ENCODE peak calls at places on chromosome 10, in eight cellular contexts. L is upper lobe of right lung; Z is BJ; W is CD8-positive, alpha-beta T cell; V is foreskin fibroblast; G is Peyer's patch; E is lower leg skin; F is BE2C. I is an unnamed sample.

GRCh38 chr10:79243211-79244067 is 103.8 kb upstream of the PPIF start:
- DNase-seq in L (peak), Z (no peak), W (peak), V (peak), G (no peak), E (no peak), F (peak), I (peak)

GRCh38 chr10:10092581-10092980 is 925.1 kb upstream of the CELF2 start:
- DNase-seq in L (no peak), Z (peak), W (no peak), V (peak), G (no peak), E (peak), F (no peak), I (no peak)

GRCh38 chr10:35447693-35448407 is 111.5 kb downstream of the CCNY start:
- DNase-seq in L (no peak), Z (no peak), W (peak), V (peak), G (no peak), E (no peak), F (peak), I (no peak)

GRCh38 chr10:127020260-127020659 is 115.0 kb downstream of the DOCK1 start:
- DNase-seq in L (no peak), Z (no peak), W (no peak), V (no peak), G (no peak), E (no peak), F (no peak), I (no peak)

GRCh38 chr10:72087392-72087968 is 871 bp downstream of the SPOCK2 start:
- DNase-seq in L (no peak), Z (no peak), W (peak), V (no peak), G (no peak), E (no peak), F (no peak), I (no peak)

GRCh38 chr10:107013258-107014001 is 151.1 kb downstream of the SORCS1 start:
- DNase-seq in L (no peak), Z (no peak), W (no peak), V (no peak), G (no peak), E (no peak), F (no peak), I (no peak)

GRCh38 chr10:30176776-30177533 is 117.6 kb upstream of the JCAD start:
- DNase-seq in L (no peak), Z (no peak), W (no peak), V (no peak), G (no peak), E (no peak), F (no peak), I (no peak)

GRCh38 chr10:114387784-114388183 is 16.5 kb downstream of the AFAP1L2 start:
- DNase-seq in L (no peak), Z (no peak), W (no peak), V (no peak), G (no peak), E (no peak), F (no peak), I (no peak)

GRCh38 chr10:7033031-7033430 is 377.8 kb downstream of the SFMBT2 start:
- DNase-seq in L (no peak), Z (no peak), W (no peak), V (no peak), G (no peak), E (no peak), F (no peak), I (no peak)

GRCh38 chr10:50585921-50586739 is 37.6 kb downstream of the SGMS1 start:
- DNase-seq in L (no peak), Z (no peak), W (no peak), V (peak), G (no peak), E (peak), F (no peak), I (no peak)

GRCh38 chr10:110876000-110876399 is 4.3 kb downstream of the PDCD4 start:
- DNase-seq in L (no peak), Z (no peak), W (no peak), V (no peak), G (no peak), E (no peak), F (no peak), I (no peak)

GRCh38 chr10:65470986-65471385 is 1454.8 kb upstream of the LRRTM3 start:
- DNase-seq in L (no peak), Z (no peak), W (no peak), V (no peak), G (no peak), E (no peak), F (no peak), I (no peak)

GRCh38 chr10:93458821-93459257 is 23.3 kb downstream of the MYOF start:
- DNase-seq in L (peak), Z (peak), W (no peak), V (peak), G (no peak), E (peak), F (no peak), I (no peak)

GRCh38 chr10:4024846-4025245 is 239.8 kb upstream of the KLF6 start:
- DNase-seq in L (no peak), Z (no peak), W (no peak), V (no peak), G (no peak), E (no peak), F (no peak), I (no peak)

GRCh38 chr10:34751272-34751671 is 63.8 kb downstream of the PARD3 start:
- DNase-seq in L (no peak), Z (no peak), W (no peak), V (no peak), G (no peak), E (no peak), F (no peak), I (no peak)

GRCh38 chr10:19231034-19231433 is 182.4 kb downstream of the MALRD1 start:
- DNase-seq in L (no peak), Z (no peak), W (no peak), V (no peak), G (no peak), E (no peak), F (no peak), I (no peak)

GRCh38 chr10:18308600-18308999 is 168.4 kb downstream of the CACNB2 start:
- DNase-seq in L (no peak), Z (no peak), W (no peak), V (no peak), G (no peak), E (no peak), F (no peak), I (no peak)

GRCh38 chr10:113169853-113170455 is 219.9 kb downstream of the TCF7L2 start:
- DNase-seq in L (no peak), Z (no peak), W (no peak), V (no peak), G (no peak), E (no peak), F (peak), I (no peak)

GRCh38 chr10:116952729-116953128 is 52.3 kb downstream of the SHTN1 start:
- DNase-seq in L (no peak), Z (no peak), W (no peak), V (no peak), G (no peak), E (no peak), F (no peak), I (no peak)
- TF ChIP-seq CTCF in L (no peak), Z (no peak), W (no peak), V (no peak), G (no peak), E (no peak), F (no peak), I (no peak)

GRCh38 chr10:60098676-60099601 is 192.6 kb upstream of the CCDC6 start:
- DNase-seq in L (no peak), Z (no peak), W (no peak), V (peak), G (no peak), E (no peak), F (peak), I (peak)
- TF ChIP-seq CTCF in L (no peak), Z (peak), W (no peak), V (no peak), G (no peak), E (no peak), F (peak), I (peak)

DNA sequence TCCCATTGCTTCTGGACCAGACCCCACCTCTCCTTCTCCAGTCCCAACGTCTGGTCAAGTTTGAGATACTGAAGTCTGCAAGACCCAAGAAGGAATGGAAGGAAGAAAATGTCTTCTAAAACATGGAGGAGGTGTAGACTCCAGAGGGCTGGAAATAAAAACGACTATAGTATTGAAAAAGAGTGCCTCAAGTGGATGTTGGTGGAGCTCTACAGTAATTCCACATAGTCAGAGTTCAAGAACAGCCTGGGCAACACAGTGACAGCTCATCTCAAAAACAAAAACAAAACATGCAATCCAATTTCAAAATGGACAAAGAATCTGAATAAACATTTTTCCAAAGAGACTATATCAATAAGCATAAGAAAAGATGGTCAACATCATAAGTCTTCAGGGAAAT is 2.3 kb upstream of the PCGF6 start:
- DNase-seq in L (no peak), Z (no peak), W (no peak), V (peak), G (no peak), E (no peak), F (no peak), I (no peak)
- TF ChIP-seq CTCF in L (no peak), Z (no peak), W (no peak), V (no peak), G (no peak), E (no peak), F (peak), I (no peak)

DNA sequence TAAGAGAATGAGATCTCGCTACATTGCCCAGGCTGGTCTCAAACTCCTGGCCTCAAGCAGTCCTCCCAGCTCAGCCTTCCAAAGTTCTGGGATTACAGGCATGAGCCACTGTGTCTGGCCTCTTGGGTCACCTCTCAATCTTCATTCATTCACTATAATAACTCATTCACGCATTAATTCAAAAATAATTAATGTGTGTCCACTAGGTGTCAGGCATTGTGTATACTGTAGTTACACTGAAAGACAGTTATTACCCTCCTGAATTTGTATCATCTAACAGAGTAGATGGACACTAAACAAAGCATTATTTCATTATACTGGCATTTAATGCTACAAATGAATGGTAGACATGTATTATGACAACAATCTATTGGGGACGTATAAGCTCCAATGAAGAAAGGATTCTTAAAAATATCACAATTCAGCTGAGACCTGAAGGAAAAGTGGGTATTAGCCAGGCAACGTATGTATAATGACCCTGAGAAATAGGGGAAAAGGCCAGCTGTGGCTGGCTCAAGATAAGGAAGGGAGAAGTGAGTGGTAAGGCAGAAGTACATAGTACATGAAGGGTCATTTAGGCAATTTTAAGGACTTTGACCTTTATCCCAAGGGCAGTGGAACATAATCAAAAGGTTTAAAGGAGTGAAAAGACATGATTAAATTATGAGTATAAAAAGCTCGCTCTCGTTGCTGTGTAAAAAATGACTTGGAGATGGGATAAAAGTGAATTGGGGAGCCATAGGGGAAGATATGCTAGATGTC is 150.7 kb downstream of the BTAF1 start:
- DNase-seq in L (no peak), Z (no peak), W (no peak), V (peak), G (no peak), E (no peak), F (no peak), I (no peak)
- TF ChIP-seq CTCF in L (no peak), Z (no peak), W (no peak), V (no peak), G (no peak), E (no peak), F (no peak), I (peak)

GRCh38 chr10:124745678-124746077 is 1.5 kb upstream of the FAM53B start:
- DNase-seq in L (no peak), Z (no peak), W (no peak), V (peak), G (no peak), E (no peak), F (no peak), I (no peak)
- TF ChIP-seq CTCF in L (peak), Z (peak), W (peak), V (peak), G (peak), E (no peak), F (peak), I (peak)

GRCh38 chr10:69123747-69124557 is at the start of gene VPS26A:
- DNase-seq in L (peak), Z (peak), W (peak), V (peak), G (peak), E (peak), F (peak), I (peak)
- TF ChIP-seq CTCF in L (no peak), Z (peak), W (peak), V (peak), G (peak), E (no peak), F (peak), I (no peak)

I was measured in neural crest cell.